ENCODE peak calls at places on chromosomes 2 and 18, in ten cellular contexts. One of them, this sample, is unnamed.

GRCh38 chr18:10322408-10322807 is 132.0 kb upstream of the APCDD1 start:
- DNase-seq in CD4-positive, alpha-beta T cell: no peak
- DNase-seq in AG09319: no peak
- DNase-seq in COR-L47: no peak
- DNase-seq in OCI-LY7: no peak
- DNase-seq in fibroblast of mammary gland: peak
- DNase-seq in Ammon's horn: no peak
- DNase-seq in midbrain: no peak
- DNase-seq in NCI-H748 treated with DMSO at 0.1 percent for 48 hours: no peak
- DNase-seq in activated naive CD4-positive, alpha-beta T cell treated with anti-CD3 and anti-CD28 coated beads, Interleukin-2, amount 10 ng/mL, durations not matched to agents 7 days and 5 days: no peak
- DNase-seq in this sample: no peak

GRCh38 chr2:199977984-199978415 is 22.6 kb downstream of the MAIP1 start:
- DNase-seq in OCI-LY7: no peak
- DNase-seq in NCI-H748 treated with DMSO at 0.1 percent for 48 hours: no peak
- DNase-seq in AG09319: peak
- DNase-seq in fibroblast of mammary gland: peak
- DNase-seq in COR-L47: no peak
- DNase-seq in Ammon's horn: no peak
- DNase-seq in activated naive CD4-positive, alpha-beta T cell treated with anti-CD3 and anti-CD28 coated beads, Interleukin-2, amount 10 ng/mL, durations not matched to agents 7 days and 5 days: no peak
- DNase-seq in CD4-positive, alpha-beta T cell: no peak
- DNase-seq in midbrain: no peak
- DNase-seq in this sample: peak

GRCh38 chr2:23925702-23926288 is 1.1 kb downstream of the ATAD2B start:
- DNase-seq in activated naive CD4-positive, alpha-beta T cell treated with anti-CD3 and anti-CD28 coated beads, Interleukin-2, amount 10 ng/mL, durations not matched to agents 7 days and 5 days: peak
- DNase-seq in midbrain: peak
- DNase-seq in COR-L47: no peak
- DNase-seq in Ammon's horn: peak
- DNase-seq in OCI-LY7: peak
- DNase-seq in CD4-positive, alpha-beta T cell: peak
- DNase-seq in NCI-H748 treated with DMSO at 0.1 percent for 48 hours: peak
- DNase-seq in AG09319: no peak
- DNase-seq in fibroblast of mammary gland: peak
- DNase-seq in this sample: peak

GRCh38 chr2:230155359-230155758 is 64.4 kb downstream of the SP110 start:
- DNase-seq in OCI-LY7: no peak
- DNase-seq in NCI-H748 treated with DMSO at 0.1 percent for 48 hours: no peak
- DNase-seq in COR-L47: no peak
- DNase-seq in Ammon's horn: no peak
- DNase-seq in AG09319: no peak
- DNase-seq in CD4-positive, alpha-beta T cell: no peak
- DNase-seq in activated naive CD4-positive, alpha-beta T cell treated with anti-CD3 and anti-CD28 coated beads, Interleukin-2, amount 10 ng/mL, durations not matched to agents 7 days and 5 days: no peak
- DNase-seq in fibroblast of mammary gland: no peak
- DNase-seq in midbrain: no peak
- DNase-seq in this sample: no peak

GRCh38 chr18:57954928-57955327 is 89.1 kb upstream of the NEDD4L start:
- DNase-seq in activated naive CD4-positive, alpha-beta T cell treated with anti-CD3 and anti-CD28 coated beads, Interleukin-2, amount 10 ng/mL, durations not matched to agents 7 days and 5 days: no peak
- DNase-seq in NCI-H748 treated with DMSO at 0.1 percent for 48 hours: no peak
- DNase-seq in CD4-positive, alpha-beta T cell: no peak
- DNase-seq in COR-L47: no peak
- DNase-seq in midbrain: no peak
- DNase-seq in OCI-LY7: no peak
- DNase-seq in fibroblast of mammary gland: no peak
- DNase-seq in AG09319: no peak
- DNase-seq in Ammon's horn: no peak
- DNase-seq in this sample: no peak

GRCh38 chr18:75625966-75626365 is 198.5 kb upstream of the SMIM21 start:
- DNase-seq in fibroblast of mammary gland: peak
- DNase-seq in midbrain: no peak
- DNase-seq in COR-L47: no peak
- DNase-seq in AG09319: no peak
- DNase-seq in NCI-H748 treated with DMSO at 0.1 percent for 48 hours: no peak
- DNase-seq in CD4-positive, alpha-beta T cell: no peak
- DNase-seq in Ammon's horn: no peak
- DNase-seq in activated naive CD4-positive, alpha-beta T cell treated with anti-CD3 and anti-CD28 coated beads, Interleukin-2, amount 10 ng/mL, durations not matched to agents 7 days and 5 days: no peak
- DNase-seq in OCI-LY7: no peak
- DNase-seq in this sample: peak

GRCh38 chr18:22490429-22490846 is 72.7 kb upstream of the CTAGE1 start:
- DNase-seq in COR-L47: no peak
- DNase-seq in OCI-LY7: no peak
- DNase-seq in fibroblast of mammary gland: no peak
- DNase-seq in AG09319: no peak
- DNase-seq in NCI-H748 treated with DMSO at 0.1 percent for 48 hours: no peak
- DNase-seq in activated naive CD4-positive, alpha-beta T cell treated with anti-CD3 and anti-CD28 coated beads, Interleukin-2, amount 10 ng/mL, durations not matched to agents 7 days and 5 days: no peak
- DNase-seq in midbrain: no peak
- DNase-seq in CD4-positive, alpha-beta T cell: no peak
- DNase-seq in Ammon's horn: no peak
- DNase-seq in this sample: no peak

GRCh38 chr2:231372326-231372725 is 23.2 kb upstream of the B3GNT7 start:
- DNase-seq in activated naive CD4-positive, alpha-beta T cell treated with anti-CD3 and anti-CD28 coated beads, Interleukin-2, amount 10 ng/mL, durations not matched to agents 7 days and 5 days: no peak
- DNase-seq in AG09319: no peak
- DNase-seq in Ammon's horn: no peak
- DNase-seq in COR-L47: no peak
- DNase-seq in midbrain: no peak
- DNase-seq in OCI-LY7: no peak
- DNase-seq in NCI-H748 treated with DMSO at 0.1 percent for 48 hours: no peak
- DNase-seq in fibroblast of mammary gland: no peak
- DNase-seq in CD4-positive, alpha-beta T cell: no peak
- DNase-seq in this sample: no peak

GRCh38 chr2:84858123-84858522 is 22.8 kb downstream of the TRABD2A start:
- DNase-seq in NCI-H748 treated with DMSO at 0.1 percent for 48 hours: no peak
- DNase-seq in OCI-LY7: peak
- DNase-seq in activated naive CD4-positive, alpha-beta T cell treated with anti-CD3 and anti-CD28 coated beads, Interleukin-2, amount 10 ng/mL, durations not matched to agents 7 days and 5 days: no peak
- DNase-seq in COR-L47: no peak
- DNase-seq in midbrain: no peak
- DNase-seq in AG09319: no peak
- DNase-seq in fibroblast of mammary gland: no peak
- DNase-seq in Ammon's horn: no peak
- DNase-seq in CD4-positive, alpha-beta T cell: no peak
- DNase-seq in this sample: no peak

GRCh38 chr2:88852753-88853402 is 161.4 kb downstream of the RPIA start:
- DNase-seq in CD4-positive, alpha-beta T cell: no peak
- DNase-seq in OCI-LY7: peak
- DNase-seq in AG09319: no peak
- DNase-seq in fibroblast of mammary gland: no peak
- DNase-seq in activated naive CD4-positive, alpha-beta T cell treated with anti-CD3 and anti-CD28 coated beads, Interleukin-2, amount 10 ng/mL, durations not matched to agents 7 days and 5 days: no peak
- DNase-seq in midbrain: no peak
- DNase-seq in NCI-H748 treated with DMSO at 0.1 percent for 48 hours: no peak
- DNase-seq in Ammon's horn: no peak
- DNase-seq in COR-L47: peak
- DNase-seq in this sample: no peak

GRCh38 chr2:69731575-69731974 is 10.4 kb upstream of the ANXA4 start:
- DNase-seq in CD4-positive, alpha-beta T cell: no peak
- DNase-seq in activated naive CD4-positive, alpha-beta T cell treated with anti-CD3 and anti-CD28 coated beads, Interleukin-2, amount 10 ng/mL, durations not matched to agents 7 days and 5 days: no peak
- DNase-seq in NCI-H748 treated with DMSO at 0.1 percent for 48 hours: no peak
- DNase-seq in COR-L47: no peak
- DNase-seq in fibroblast of mammary gland: no peak
- DNase-seq in AG09319: no peak
- DNase-seq in midbrain: no peak
- DNase-seq in OCI-LY7: no peak
- DNase-seq in Ammon's horn: no peak
- DNase-seq in this sample: no peak

GRCh38 chr2:75606851-75607798 is 39.5 kb upstream of the MRPL19 start:
- DNase-seq in NCI-H748 treated with DMSO at 0.1 percent for 48 hours: no peak
- DNase-seq in midbrain: no peak
- DNase-seq in COR-L47: no peak
- DNase-seq in activated naive CD4-positive, alpha-beta T cell treated with anti-CD3 and anti-CD28 coated beads, Interleukin-2, amount 10 ng/mL, durations not matched to agents 7 days and 5 days: no peak
- DNase-seq in OCI-LY7: no peak
- DNase-seq in AG09319: no peak
- DNase-seq in fibroblast of mammary gland: peak
- DNase-seq in Ammon's horn: no peak
- DNase-seq in CD4-positive, alpha-beta T cell: no peak
- DNase-seq in this sample: peak

GRCh38 chr18:79580481-79581171 is 99.0 kb upstream of the CTDP1 start:
- DNase-seq in activated naive CD4-positive, alpha-beta T cell treated with anti-CD3 and anti-CD28 coated beads, Interleukin-2, amount 10 ng/mL, durations not matched to agents 7 days and 5 days: peak
- DNase-seq in OCI-LY7: no peak
- DNase-seq in COR-L47: no peak
- DNase-seq in midbrain: no peak
- DNase-seq in CD4-positive, alpha-beta T cell: no peak
- DNase-seq in NCI-H748 treated with DMSO at 0.1 percent for 48 hours: no peak
- DNase-seq in Ammon's horn: no peak
- DNase-seq in fibroblast of mammary gland: no peak
- DNase-seq in AG09319: no peak
- DNase-seq in this sample: no peak

GRCh38 chr18:11996190-11996754 is 15.0 kb downstream of the IMPA2 start:
- DNase-seq in CD4-positive, alpha-beta T cell: no peak
- DNase-seq in Ammon's horn: no peak
- DNase-seq in midbrain: no peak
- DNase-seq in COR-L47: no peak
- DNase-seq in NCI-H748 treated with DMSO at 0.1 percent for 48 hours: no peak
- DNase-seq in fibroblast of mammary gland: no peak
- DNase-seq in activated naive CD4-positive, alpha-beta T cell treated with anti-CD3 and anti-CD28 coated beads, Interleukin-2, amount 10 ng/mL, durations not matched to agents 7 days and 5 days: no peak
- DNase-seq in AG09319: no peak
- DNase-seq in OCI-LY7: no peak
- DNase-seq in this sample: no peak

GRCh38 chr2:168241208-168241607 is 6.2 kb downstream of the STK39 start:
- DNase-seq in OCI-LY7: no peak
- DNase-seq in Ammon's horn: no peak
- DNase-seq in CD4-positive, alpha-beta T cell: no peak
- DNase-seq in midbrain: no peak
- DNase-seq in COR-L47: no peak
- DNase-seq in NCI-H748 treated with DMSO at 0.1 percent for 48 hours: no peak
- DNase-seq in activated naive CD4-positive, alpha-beta T cell treated with anti-CD3 and anti-CD28 coated beads, Interleukin-2, amount 10 ng/mL, durations not matched to agents 7 days and 5 days: no peak
- DNase-seq in fibroblast of mammary gland: no peak
- DNase-seq in AG09319: no peak
- DNase-seq in this sample: no peak

GRCh38 chr2:206482123-206482522 is 38.8 kb downstream of the ADAM23 start:
- DNase-seq in midbrain: no peak
- DNase-seq in NCI-H748 treated with DMSO at 0.1 percent for 48 hours: no peak
- DNase-seq in fibroblast of mammary gland: peak
- DNase-seq in CD4-positive, alpha-beta T cell: no peak
- DNase-seq in Ammon's horn: no peak
- DNase-seq in OCI-LY7: no peak
- DNase-seq in AG09319: no peak
- DNase-seq in COR-L47: no peak
- DNase-seq in activated naive CD4-positive, alpha-beta T cell treated with anti-CD3 and anti-CD28 coated beads, Interleukin-2, amount 10 ng/mL, durations not matched to agents 7 days and 5 days: no peak
- DNase-seq in this sample: no peak

GRCh38 chr2:45731146-45731545 is 79.7 kb downstream of the PRKCE start:
- DNase-seq in NCI-H748 treated with DMSO at 0.1 percent for 48 hours: no peak
- DNase-seq in activated naive CD4-positive, alpha-beta T cell treated with anti-CD3 and anti-CD28 coated beads, Interleukin-2, amount 10 ng/mL, durations not matched to agents 7 days and 5 days: no peak
- DNase-seq in AG09319: no peak
- DNase-seq in COR-L47: no peak
- DNase-seq in fibroblast of mammary gland: no peak
- DNase-seq in CD4-positive, alpha-beta T cell: no peak
- DNase-seq in midbrain: no peak
- DNase-seq in Ammon's horn: no peak
- DNase-seq in OCI-LY7: no peak
- DNase-seq in this sample: no peak

GRCh38 chr2:46866770-46867246 is 48.8 kb downstream of the MCFD2 start:
- DNase-seq in NCI-H748 treated with DMSO at 0.1 percent for 48 hours: no peak
- DNase-seq in COR-L47: no peak
- DNase-seq in AG09319: no peak
- DNase-seq in activated naive CD4-positive, alpha-beta T cell treated with anti-CD3 and anti-CD28 coated beads, Interleukin-2, amount 10 ng/mL, durations not matched to agents 7 days and 5 days: no peak
- DNase-seq in OCI-LY7: no peak
- DNase-seq in midbrain: no peak
- DNase-seq in CD4-positive, alpha-beta T cell: no peak
- DNase-seq in Ammon's horn: no peak
- DNase-seq in fibroblast of mammary gland: peak
- DNase-seq in this sample: peak

GRCh38 chr2:239459056-239459455 is 58.2 kb upstream of the HDAC4 start:
- DNase-seq in NCI-H748 treated with DMSO at 0.1 percent for 48 hours: no peak
- DNase-seq in fibroblast of mammary gland: no peak
- DNase-seq in Ammon's horn: no peak
- DNase-seq in COR-L47: no peak
- DNase-seq in activated naive CD4-positive, alpha-beta T cell treated with anti-CD3 and anti-CD28 coated beads, Interleukin-2, amount 10 ng/mL, durations not matched to agents 7 days and 5 days: no peak
- DNase-seq in OCI-LY7: no peak
- DNase-seq in midbrain: no peak
- DNase-seq in CD4-positive, alpha-beta T cell: no peak
- DNase-seq in AG09319: no peak
- DNase-seq in this sample: no peak

GRCh38 chr2:39871291-39871761 is 92.3 kb upstream of the THUMPD2 start:
- DNase-seq in midbrain: no peak
- DNase-seq in NCI-H748 treated with DMSO at 0.1 percent for 48 hours: no peak
- DNase-seq in OCI-LY7: no peak
- DNase-seq in COR-L47: no peak
- DNase-seq in CD4-positive, alpha-beta T cell: no peak
- DNase-seq in AG09319: peak
- DNase-seq in Ammon's horn: peak
- DNase-seq in fibroblast of mammary gland: peak
- DNase-seq in activated naive CD4-positive, alpha-beta T cell treated with anti-CD3 and anti-CD28 coated beads, Interleukin-2, amount 10 ng/mL, durations not matched to agents 7 days and 5 days: no peak
- DNase-seq in this sample: peak

GRCh38 chr2:88281302-88282217 is 111.4 kb downstream of the THNSL2 start:
- DNase-seq in CD4-positive, alpha-beta T cell: no peak
- DNase-seq in fibroblast of mammary gland: no peak
- DNase-seq in Ammon's horn: peak
- DNase-seq in midbrain: peak
- DNase-seq in OCI-LY7: no peak
- DNase-seq in AG09319: no peak
- DNase-seq in COR-L47: no peak
- DNase-seq in activated naive CD4-positive, alpha-beta T cell treated with anti-CD3 and anti-CD28 coated beads, Interleukin-2, amount 10 ng/mL, durations not matched to agents 7 days and 5 days: no peak
- DNase-seq in NCI-H748 treated with DMSO at 0.1 percent for 48 hours: no peak
- DNase-seq in this sample: no peak

GRCh38 chr2:28782423-28782822 is 28.2 kb upstream of the SPDYA start:
- DNase-seq in fibroblast of mammary gland: no peak
- DNase-seq in Ammon's horn: no peak
- DNase-seq in OCI-LY7: no peak
- DNase-seq in AG09319: no peak
- DNase-seq in activated naive CD4-positive, alpha-beta T cell treated with anti-CD3 and anti-CD28 coated beads, Interleukin-2, amount 10 ng/mL, durations not matched to agents 7 days and 5 days: no peak
- DNase-seq in NCI-H748 treated with DMSO at 0.1 percent for 48 hours: no peak
- DNase-seq in midbrain: no peak
- DNase-seq in COR-L47: no peak
- DNase-seq in CD4-positive, alpha-beta T cell: no peak
- DNase-seq in this sample: no peak

GRCh38 chr2:191845876-191846786 is 757 bp downstream of the CAVIN2 start:
- DNase-seq in AG09319: no peak
- DNase-seq in fibroblast of mammary gland: no peak
- DNase-seq in OCI-LY7: no peak
- DNase-seq in midbrain: no peak
- DNase-seq in Ammon's horn: no peak
- DNase-seq in CD4-positive, alpha-beta T cell: no peak
- DNase-seq in NCI-H748 treated with DMSO at 0.1 percent for 48 hours: no peak
- DNase-seq in COR-L47: no peak
- DNase-seq in activated naive CD4-positive, alpha-beta T cell treated with anti-CD3 and anti-CD28 coated beads, Interleukin-2, amount 10 ng/mL, durations not matched to agents 7 days and 5 days: no peak
- DNase-seq in this sample: peak

GRCh38 chr2:26191316-26192159 is 18.6 kb downstream of the GAREM2 start:
- DNase-seq in NCI-H748 treated with DMSO at 0.1 percent for 48 hours: no peak
- DNase-seq in COR-L47: no peak
- DNase-seq in OCI-LY7: no peak
- DNase-seq in activated naive CD4-positive, alpha-beta T cell treated with anti-CD3 and anti-CD28 coated beads, Interleukin-2, amount 10 ng/mL, durations not matched to agents 7 days and 5 days: no peak
- DNase-seq in Ammon's horn: no peak
- DNase-seq in CD4-positive, alpha-beta T cell: no peak
- DNase-seq in midbrain: no peak
- DNase-seq in fibroblast of mammary gland: no peak
- DNase-seq in AG09319: no peak
- DNase-seq in this sample: no peak

This sample was measured in LHCN-M2.